ENCODE peak calls at places on chromosomes 16 and 17, in nine cellular contexts. U is trophoblast cell; I is esophagus squamous epithelium; C is heart right ventricle; Z is GM23248; M is effector memory CD4-positive, alpha-beta T cell; A is OCI-LY7; E is heart left ventricle; B is fibroblast of lung. F is an unnamed sample. For H3K4me1, the result is how much of the 10 kb centered on the place peaks cover.

GRCh38 chr16:11224096-11224893 is 31.7 kb downstream of the SOCS1 start:
- DNase-seq in U (peak), I (peak), C (peak), Z (no peak), M (peak), A (peak), E (peak), B (no peak), F (peak)

GRCh38 chr16:75550211-75550662 is 5.8 kb downstream of the TMEM231 start:
- DNase-seq in U (peak), I (no peak), C (no peak), Z (peak), M (no peak), A (peak), E (peak), B (peak), F (no peak)

GRCh38 chr17:59830846-59831486 is 61.8 kb downstream of the TUBD1 start:
- DNase-seq in U (no peak), I (no peak), C (no peak), Z (no peak), M (no peak), A (no peak), E (peak), B (peak), F (peak)

GRCh38 chr16:53434436-53435065 is at the start of gene RBL2:
- DNase-seq in U (peak), I (no peak), C (peak), Z (peak), M (peak), A (peak), E (peak), B (peak), F (peak)

GRCh38 chr17:12600349-12600748 is 65.3 kb upstream of the MYOCD start:
- DNase-seq in U (no peak), I (no peak), C (no peak), Z (no peak), M (no peak), A (no peak), E (no peak), B (no peak), F (no peak)

GRCh38 chr17:80096531-80097306 is 4.7 kb upstream of the GAA start:
- DNase-seq in U (no peak), I (no peak), C (no peak), Z (no peak), M (no peak), A (no peak), E (no peak), B (no peak), F (no peak)

GRCh38 chr17:42975265-42975664 is 4.6 kb downstream of the PTGES3L start:
- DNase-seq in U (no peak), I (no peak), C (no peak), Z (no peak), M (no peak), A (no peak), E (no peak), B (no peak), F (no peak)

GRCh38 chr16:8929086-8929748 is 34.5 kb downstream of the USP7 start:
- DNase-seq in U (no peak), I (no peak), C (no peak), Z (no peak), M (no peak), A (no peak), E (no peak), B (no peak), F (no peak)

GRCh38 chr16:4947722-4948503 is 10.2 kb upstream of the SEC14L5 start:
- DNase-seq in U (no peak), I (no peak), C (no peak), Z (no peak), M (no peak), A (no peak), E (no peak), B (no peak), F (peak)

GRCh38 chr17:15464629-15465028 is 2.8 kb downstream of the CDRT4 start:
- DNase-seq in U (no peak), I (no peak), C (no peak), Z (peak), M (no peak), A (no peak), E (no peak), B (no peak), F (no peak)

GRCh38 chr16:65196696-65197095 is 74.8 kb upstream of the CDH11 start:
- DNase-seq in U (no peak), I (no peak), C (no peak), Z (no peak), M (no peak), A (no peak), E (no peak), B (no peak), F (no peak)

GRCh38 chr16:35344012-35344762 is 1884.8 kb downstream of the TP53TG3F start:
- DNase-seq in U (no peak), I (no peak), C (no peak), Z (no peak), M (no peak), A (no peak), E (no peak), B (no peak), F (no peak)

GRCh38 chr16:35342012-35342411 is 1882.6 kb downstream of the TP53TG3F start:
- DNase-seq in U (no peak), I (no peak), C (no peak), Z (no peak), M (no peak), A (no peak), E (no peak), B (no peak), F (no peak)

DNA sequence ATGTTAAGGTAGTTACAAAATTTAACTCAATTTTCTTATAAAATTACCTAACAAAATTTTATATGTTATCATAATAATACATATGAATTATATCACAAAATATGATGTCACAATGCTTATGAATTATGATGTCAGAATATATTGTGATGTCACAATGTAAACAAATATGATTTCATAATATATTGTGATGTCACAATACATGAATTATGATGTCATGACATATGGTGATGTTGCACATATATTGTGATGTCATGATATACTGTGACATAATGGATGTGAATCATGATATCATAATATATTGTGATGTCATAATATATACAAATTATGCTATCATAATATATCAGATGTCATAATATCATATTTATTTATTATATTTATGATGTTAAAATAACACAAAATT is 1879.9 kb downstream of the TP53TG3F start:
- DNase-seq in U (no peak), I (no peak), C (no peak), Z (peak), M (no peak), A (peak), E (no peak), B (no peak), F (no peak)
- H3K27ac ChIP-seq in U (no peak), I (no peak), C (no peak), Z (no peak), M (no peak), A (no peak), E (no peak), B (no peak), F (no peak)

DNA sequence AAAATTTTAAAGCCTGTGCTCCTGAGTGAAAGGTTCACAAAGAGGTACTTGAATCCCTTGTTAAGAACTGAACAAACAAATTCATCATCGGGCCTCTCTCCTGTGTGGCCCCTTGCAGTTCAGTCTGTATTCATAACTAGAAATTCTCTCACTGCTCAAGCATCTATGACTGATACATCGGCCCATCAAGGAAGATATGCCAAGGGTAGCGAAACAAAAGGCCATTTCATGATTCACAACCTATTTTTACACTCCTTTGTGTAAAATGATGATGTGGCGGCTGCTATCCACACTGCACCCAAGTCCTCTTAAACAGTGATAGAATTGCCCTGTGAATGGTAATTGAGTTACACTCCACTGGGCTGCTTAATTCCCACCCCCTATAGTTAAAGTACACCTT is 204.6 kb downstream of the STX8 start:
- DNase-seq in U (no peak), I (no peak), C (no peak), Z (peak), M (no peak), A (no peak), E (no peak), B (peak), F (no peak)
- H3K4me1 ChIP-seq in U (under half), I (under half), C (under half), Z (under half), M (under half), A (under half), E (under half), B (under half), F (under half)

GRCh38 chr17:7888184-7888920 is at the start of gene CHD3:
- DNase-seq in U (peak), I (no peak), C (no peak), Z (peak), M (peak), A (no peak), E (no peak), B (no peak), F (peak)
- H3K27ac ChIP-seq in U (peak), I (peak), C (peak), Z (peak), M (peak), A (peak), E (peak), B (peak), F (peak)

GRCh38 chr17:16976686-16977550 is 5.0 kb upstream of the TNFRSF13B start:
- DNase-seq in U (no peak), I (no peak), C (no peak), Z (no peak), M (no peak), A (no peak), E (no peak), B (no peak), F (no peak)
- H3K4me1 ChIP-seq in U (under half), I (under half), C (under half), Z (under half), M (under half), A (half or more), E (under half), B (under half), F (under half)

GRCh38 chr16:85908444-85908843 is 9.5 kb downstream of the IRF8 start:
- DNase-seq in U (no peak), I (no peak), C (no peak), Z (no peak), M (no peak), A (peak), E (no peak), B (no peak), F (no peak)
- H3K27ac ChIP-seq in U (no peak), I (no peak), C (peak), Z (no peak), M (no peak), A (peak), E (no peak), B (no peak), F (peak)

DNA sequence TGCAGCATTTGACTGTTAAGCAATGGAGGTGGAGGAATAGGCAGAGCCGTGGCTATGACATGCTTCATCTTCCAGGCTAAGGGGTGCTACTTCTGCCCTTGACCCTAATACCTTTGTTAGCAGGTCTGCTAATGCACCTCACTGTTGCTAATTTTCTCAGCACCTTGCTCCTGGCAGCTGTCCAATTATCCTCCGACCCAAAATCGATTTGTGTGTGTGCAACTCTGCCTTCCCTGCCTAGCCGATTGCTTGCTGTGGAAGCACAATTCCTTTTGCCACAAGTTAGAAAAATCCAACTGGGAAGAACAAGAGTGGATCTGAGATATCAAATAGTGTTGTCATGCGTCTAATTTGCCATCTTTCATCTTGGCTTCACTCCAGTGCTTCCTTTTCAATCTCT is 422.7 kb downstream of the RBFOX1 start:
- DNase-seq in U (no peak), I (no peak), C (no peak), Z (no peak), M (no peak), A (no peak), E (no peak), B (no peak), F (no peak)
- H3K4me1 ChIP-seq in U (under half), I (under half), C (under half), Z (under half), M (under half), A (under half), E (under half), B (under half), F (under half)

F was measured in left lung.